ENCODE peak calls at places on chromosomes 7 and 10, in nine cellular contexts. C is cardiac fibroblast, P is mesothelial cell of epicardium, J is cardiac muscle cell, D is Calu3, Z is spleen, H is IMR-90, Y is osteocyte, L is sigmoid colon. G is an unnamed sample.

GRCh38 chr7:98128346-98128745 is 21.7 kb downstream of the LMTK2 start:
- DNase-seq in D (no peak), P (no peak), L (no peak), Z (no peak), H (no peak), C (no peak), J (no peak), Y (peak; percentile 38), G (no peak)

GRCh38 chr7:145411066-145411465 is 575.2 kb upstream of the TPK1 start:
- DNase-seq in C (no peak), Y (no peak), D (no peak), Z (no peak), P (no peak), L (no peak), J (no peak), H (no peak), G (no peak)

GRCh38 chr10:20909801-20910200 is 12.7 kb upstream of the NEBL start:
- DNase-seq in Z (no peak), C (no peak), L (no peak), J (no peak), Y (no peak), D (no peak), P (no peak), H (no peak), G (no peak)

GRCh38 chr7:138900040-138900828 is 81.0 kb downstream of the KIAA1549 start:
- DNase-seq in P (no peak), J (no peak), L (no peak), Y (no peak), C (peak; percentile 21), Z (no peak), H (peak; percentile 65), D (no peak), G (no peak)

GRCh38 chr7:7265057-7265456 is 82.7 kb downstream of the C1GALT1 start:
- DNase-seq in L (no peak), D (no peak), J (no peak), C (peak; percentile 67), Z (no peak), H (peak; percentile 1), Y (no peak), P (no peak), G (no peak)

GRCh38 chr10:109914966-109915365 is 8.3 kb downstream of the XPNPEP1 start:
- DNase-seq in P (no peak), L (no peak), Y (no peak), Z (no peak), J (no peak), D (peak; percentile 27), C (peak; percentile 77), H (peak; percentile 96), G (no peak)

GRCh38 chr10:93680414-93681047 is 21.9 kb downstream of the FRA10AC1 start:
- DNase-seq in H (peak; percentile 37), Z (no peak), L (no peak), J (peak; percentile 39), D (no peak), C (peak; percentile 59), Y (no peak), P (no peak), G (no peak)

GRCh38 chr10:112382539-112383235 is 8.8 kb downstream of the ACSL5 start:
- DNase-seq in H (no peak), Y (peak; percentile 46), D (no peak), L (no peak), J (no peak), C (no peak), P (no peak), Z (no peak), G (no peak)

GRCh38 chr10:102267748-102268147 is 22.4 kb downstream of the GBF1 start:
- DNase-seq in Z (no peak), L (no peak), C (peak; percentile 69), Y (no peak), D (no peak), H (peak; percentile 83), P (no peak), J (no peak), G (no peak)

DNA sequence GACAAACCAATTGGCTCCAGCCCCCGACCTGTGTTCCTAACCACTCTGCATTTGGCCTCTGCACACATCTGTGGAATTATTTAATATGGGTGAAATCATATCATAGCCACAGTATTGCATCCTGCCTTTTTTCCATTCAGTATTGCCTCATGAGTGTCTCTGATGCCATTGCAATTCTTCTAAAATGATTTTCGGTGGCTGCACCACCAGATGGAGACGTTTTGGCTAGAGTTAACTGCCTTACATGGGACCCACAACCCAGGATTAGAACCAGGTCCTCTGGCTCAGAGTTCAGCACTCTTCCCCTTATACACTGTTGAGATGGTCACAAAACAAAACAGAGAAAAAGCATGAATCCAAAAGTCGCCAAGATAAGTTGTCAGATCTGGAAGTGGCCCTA is 180.8 kb downstream of the EMX2 start:
- DNase-seq in Z (no peak), D (no peak), H (no peak), L (no peak), J (no peak), C (no peak), P (no peak), Y (peak; percentile 11), G (no peak)
- TF ChIP-seq CTCF in Z (no peak), D (no peak), H (no peak), L (no peak), J (no peak), C (no peak), P (no peak), Y (no peak), G (no peak)

DNA sequence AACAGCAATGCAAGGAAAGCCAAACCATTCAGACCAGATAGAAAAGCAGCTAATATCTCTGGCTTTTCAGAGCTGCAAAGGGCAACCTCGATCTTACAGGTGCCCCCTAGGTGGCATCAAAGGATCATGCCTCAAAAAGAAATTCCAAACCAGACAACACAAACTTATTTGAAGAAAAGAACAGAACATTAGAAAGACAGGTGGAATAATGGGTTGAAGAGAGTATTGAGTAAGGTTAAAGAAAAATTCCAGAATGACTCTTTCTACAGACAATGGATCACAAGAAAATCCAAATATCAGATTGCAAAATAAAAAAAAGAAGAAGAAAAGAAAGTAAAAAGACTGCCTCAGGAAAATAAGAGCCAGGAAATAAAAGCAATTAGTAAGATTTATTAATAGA is 213.7 kb downstream of the ELMO1 start:
- DNase-seq in H (no peak), D (peak; percentile 43), J (peak; percentile 46), C (peak; percentile 24), P (no peak), L (no peak), Y (no peak), Z (no peak), G (no peak)
- TF ChIP-seq CTCF in H (peak; percentile 28), D (peak; percentile 57), J (peak; percentile 48), C (peak; percentile 12), P (peak; percentile 60), L (no peak), Y (peak; percentile 42), Z (peak; percentile 39), G (peak; percentile 86)

DNA sequence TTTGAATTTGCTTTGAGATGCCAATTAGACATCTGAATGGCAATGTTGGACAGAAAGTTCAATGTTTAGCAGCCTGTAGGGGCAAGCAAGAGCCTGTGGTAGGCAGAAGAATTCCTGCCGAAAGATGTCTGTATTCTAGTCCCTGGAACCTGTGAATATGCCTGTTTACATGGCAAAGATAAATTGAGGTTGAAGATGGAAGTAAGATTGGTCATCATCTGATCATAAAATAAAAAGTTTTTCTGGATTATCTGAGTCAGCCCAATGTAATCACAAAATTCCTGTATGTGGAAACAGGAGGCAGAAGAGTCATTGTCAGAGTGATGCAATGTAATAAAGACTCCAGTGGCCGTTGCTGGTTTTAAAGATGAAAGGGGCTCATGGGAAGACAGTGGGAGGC is 430.5 kb downstream of the MDFIC start:
- DNase-seq in D (no peak), P (no peak), C (peak; percentile 31), Y (no peak), Z (no peak), H (peak; percentile 91), L (no peak), J (no peak), G (no peak)
- TF ChIP-seq CTCF in D (no peak), P (no peak), C (no peak), Y (no peak), Z (no peak), H (no peak), L (no peak), J (no peak), G (no peak)

GRCh38 chr10:23330953-23331352 is 13.6 kb downstream of the C10orf67 start:
- DNase-seq in J (no peak), H (no peak), D (no peak), P (no peak), C (no peak), Y (no peak), Z (no peak), L (no peak), G (no peak)

GRCh38 chr10:23326541-23327307 is 17.9 kb downstream of the C10orf67 start:
- DNase-seq in H (no peak), L (no peak), Z (no peak), P (no peak), Y (no peak), C (no peak), D (no peak), J (no peak), G (no peak)

GRCh38 chr10:23322082-23322481 is 22.5 kb downstream of the C10orf67 start:
- DNase-seq in H (no peak), P (no peak), Y (no peak), Z (no peak), L (no peak), J (no peak), C (no peak), D (no peak), G (no peak)

GRCh38 chr10:23319835-23320234 is 24.8 kb downstream of the C10orf67 start:
- DNase-seq in P (no peak), H (no peak), C (no peak), Z (no peak), L (no peak), D (no peak), J (no peak), Y (no peak), G (no peak)

GRCh38 chr10:23325132-23325531 is 19.5 kb downstream of the C10orf67 start:
- DNase-seq in C (no peak), Y (no peak), H (no peak), D (no peak), L (no peak), Z (no peak), P (no peak), J (no peak), G (no peak)
- TF ChIP-seq CTCF in C (no peak), Y (no peak), H (no peak), D (no peak), L (no peak), Z (no peak), P (no peak), J (peak; percentile 21), G (no peak)

DNA sequence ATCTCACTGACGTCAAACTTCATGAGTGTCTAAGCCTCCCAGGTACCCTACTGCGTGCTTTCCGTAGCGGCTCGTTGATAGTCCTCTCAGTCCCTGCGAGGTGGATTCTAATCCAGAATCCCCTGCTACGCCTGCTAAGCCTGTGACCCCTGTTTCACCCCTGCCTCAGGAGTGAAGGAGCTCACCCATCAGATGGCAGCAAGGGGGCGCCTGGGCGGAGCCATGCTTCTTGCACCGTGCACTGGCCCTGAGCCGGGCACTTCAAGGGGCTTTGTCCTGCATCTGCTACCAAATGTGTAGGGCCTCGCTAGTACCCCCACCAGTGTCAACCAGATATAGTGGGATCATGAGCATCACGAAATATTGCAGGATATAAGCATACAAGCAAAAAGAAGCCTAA is 918 bp upstream of the STRA8 start:
- DNase-seq in Y (peak; percentile 80), J (no peak), P (no peak), L (no peak), H (no peak), D (peak; percentile 44), Z (no peak), C (no peak), G (no peak)
- TF ChIP-seq CTCF in Y (peak; percentile 30), J (no peak), P (no peak), L (no peak), H (no peak), D (no peak), Z (no peak), C (peak; percentile 18), G (peak; percentile 44)

G was measured in D721Med.